ENCODE peak calls at places on chromosome 6, in six cellular contexts. U is HepG2, M is K562, F is A549, D is endothelial cell of umbilical vein, Y is H1. K is an unnamed sample.

GRCh38 chr6:56820060-56820459 is 134.8 kb upstream of the BEND6 start:
- DNase-seq in U (no peak), M (no peak), F (no peak), D (no peak), Y (no peak), K (no peak)

GRCh38 chr6:116564921-116565872 is 6.1 kb upstream of the RWDD1 start:
- DNase-seq in U (no peak), M (no peak), F (no peak), D (peak), Y (no peak), K (no peak)

GRCh38 chr6:98325366-98325765 is 509.0 kb upstream of the POU3F2 start:
- DNase-seq in U (no peak), M (no peak), F (no peak), D (no peak), Y (no peak), K (no peak)

GRCh38 chr6:39263299-39264037 is 34.2 kb upstream of the KCNK5 start:
- DNase-seq in U (no peak), M (no peak), F (no peak), D (no peak), Y (no peak), K (no peak)

GRCh38 chr6:131831886-131832285 is 24.1 kb downstream of the ENPP1 start:
- DNase-seq in U (no peak), M (no peak), F (no peak), D (no peak), Y (no peak), K (no peak)

GRCh38 chr6:116779569-116780164 is 14.1 kb upstream of the FAM162B start:
- DNase-seq in U (peak), M (peak), F (peak), D (peak), Y (peak), K (no peak)

GRCh38 chr6:22036267-22036666 is 260.6 kb downstream of the PRL start:
- DNase-seq in U (peak), M (no peak), F (peak), D (peak), Y (peak), K (peak)

GRCh38 chr6:42017021-42017643 is 33.2 kb upstream of the TAF8 start:
- DNase-seq in U (no peak), M (peak), F (no peak), D (peak), Y (no peak), K (no peak)

GRCh38 chr6:111382476-111383294 is 100.3 kb downstream of the REV3L start:
- DNase-seq in U (no peak), M (no peak), F (no peak), D (no peak), Y (no peak), K (no peak)

GRCh38 chr6:71291991-71292390 is 3.4 kb downstream of the OGFRL1 start:
- DNase-seq in U (no peak), M (no peak), F (no peak), D (no peak), Y (no peak), K (no peak)

GRCh38 chr6:30830438-30830837 is 53.9 kb upstream of the DDR1 start:
- DNase-seq in U (no peak), M (no peak), F (no peak), D (no peak), Y (no peak), K (no peak)
- TF ChIP-seq JUN in U (no peak), M (no peak), F (no peak), D (no peak), Y (no peak), K (no peak)

DNA sequence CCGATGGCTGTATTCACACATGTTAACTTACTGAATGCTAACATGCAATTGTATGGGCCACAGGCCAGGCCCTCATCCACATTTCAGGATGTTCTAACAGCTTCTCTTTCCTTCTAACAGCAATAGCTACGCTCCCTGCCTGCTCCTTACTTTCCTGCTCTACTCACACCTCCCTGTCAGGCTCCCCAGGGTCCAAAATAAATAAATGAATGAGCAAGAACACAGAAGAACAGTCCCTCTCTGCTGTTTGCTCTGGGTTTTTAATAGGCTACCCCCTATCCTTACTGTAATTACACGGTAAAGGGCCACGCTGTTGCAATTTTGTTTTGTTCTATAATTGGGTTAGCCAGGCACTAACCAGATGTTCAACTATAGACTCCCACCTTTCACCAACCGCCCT is 135.6 kb downstream of the GMDS start:
- DNase-seq in U (no peak), M (no peak), F (no peak), D (peak), Y (no peak), K (no peak)
- TF ChIP-seq JUN in U (no peak), M (no peak), F (no peak), D (no peak), Y (no peak), K (no peak)

GRCh38 chr6:30391240-30391639 is 46.3 kb downstream of the RPP21 start:
- DNase-seq in U (no peak), M (no peak), F (no peak), D (no peak), Y (no peak), K (no peak)

GRCh38 chr6:30380464-30380863 is 35.5 kb downstream of the RPP21 start:
- DNase-seq in U (no peak), M (no peak), F (no peak), D (no peak), Y (no peak), K (no peak)

GRCh38 chr6:30386166-30386565 is 41.2 kb downstream of the RPP21 start:
- DNase-seq in U (no peak), M (no peak), F (no peak), D (no peak), Y (no peak), K (no peak)
- TF ChIP-seq JUN in U (no peak), M (no peak), F (no peak), D (no peak), Y (no peak), K (no peak)

GRCh38 chr6:32796848-32797776 is 19.7 kb downstream of the HLA-DOB start:
- DNase-seq in U (peak), M (peak), F (peak), D (peak), Y (peak), K (peak)
- TF ChIP-seq JUN in U (no peak), M (no peak), F (no peak), D (no peak), Y (no peak), K (no peak)

DNA sequence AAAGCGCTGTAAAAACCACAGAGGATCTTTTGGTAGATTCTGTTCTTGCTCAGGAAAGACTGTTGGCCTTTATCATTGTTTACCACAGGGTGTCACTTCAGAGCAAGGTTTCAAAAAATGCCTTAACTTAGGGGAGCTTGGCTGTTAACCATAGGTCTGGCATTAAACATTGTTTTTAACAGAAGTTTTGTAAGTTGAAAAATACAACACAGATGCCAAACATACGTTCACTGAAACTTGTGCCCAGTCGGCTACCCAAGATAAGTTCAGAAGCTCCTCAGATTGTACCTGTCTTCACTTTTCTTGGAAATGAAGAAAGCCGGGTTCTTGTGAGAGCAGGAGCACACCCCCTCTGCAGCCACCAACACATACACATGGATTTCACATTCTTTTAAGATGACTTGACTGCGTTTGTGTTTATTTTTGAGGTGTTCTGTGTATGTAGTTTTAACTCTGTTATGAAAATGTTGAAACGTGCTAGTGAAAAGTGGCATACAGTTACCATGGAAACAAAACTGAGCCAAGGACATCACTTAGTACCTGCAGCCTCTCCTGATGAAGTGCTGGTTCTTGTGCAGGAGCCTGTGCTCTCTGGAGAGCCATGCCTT is 64.9 kb downstream of the SYCP2L start:
- DNase-seq in U (peak), M (peak), F (peak), D (peak), Y (no peak), K (no peak)
- TF ChIP-seq JUN in U (peak), M (no peak), F (no peak), D (no peak), Y (no peak), K (no peak)

GRCh38 chr6:28225056-28225834 is at the start of gene ZSCAN9:
- DNase-seq in U (peak), M (peak), F (peak), D (peak), Y (peak), K (peak)
- TF ChIP-seq JUN in U (peak), M (no peak), F (peak), D (peak), Y (no peak), K (no peak)

GRCh38 chr6:81694214-81694613 is 58.3 kb downstream of the TENT5A start:
- DNase-seq in U (no peak), M (no peak), F (no peak), D (no peak), Y (no peak), K (no peak)
- TF ChIP-seq JUN in U (no peak), M (no peak), F (no peak), D (no peak), Y (no peak), K (no peak)

DNA sequence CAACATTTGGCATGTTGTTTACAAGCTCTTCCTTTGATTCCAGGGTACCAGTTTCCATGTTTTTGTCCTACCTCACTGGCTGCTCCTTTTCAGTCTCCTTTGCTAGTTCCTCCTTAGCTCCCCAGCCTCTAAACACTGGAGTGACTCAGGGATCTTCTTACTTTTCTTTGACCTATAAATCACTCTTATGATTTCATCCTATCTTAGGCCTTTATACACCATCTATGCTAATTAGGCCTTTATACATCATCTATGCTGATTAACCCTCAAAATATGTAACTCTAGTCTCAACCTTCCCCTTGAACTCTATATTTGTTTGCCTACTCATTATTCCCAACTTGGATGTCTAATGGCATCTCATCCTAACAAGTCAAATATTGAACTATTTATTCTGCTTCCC is 9.5 kb downstream of the TMEM30A start:
- DNase-seq in U (peak), M (no peak), F (peak), D (peak), Y (no peak), K (no peak)
- TF ChIP-seq JUN in U (no peak), M (no peak), F (no peak), D (no peak), Y (no peak), K (no peak)

GRCh38 chr6:30730611-30731435 is 10.7 kb downstream of the TUBB start:
- DNase-seq in U (peak), M (peak), F (peak), D (peak), Y (peak), K (peak)
- TF ChIP-seq JUN in U (no peak), M (peak), F (no peak), D (no peak), Y (no peak), K (no peak)